ENCODE peak calls at places on chromosomes 3 and 15, in six cellular contexts. G is HFFc6, L is RPMI7951, U is H7, O is RCC 7860, V is hepatocyte. J is an unnamed sample.

GRCh38 chr3:17742837-17743659 is 617 bp upstream of the TBC1D5 start:
- DNase-seq in O (no peak), L (no peak), U (no peak), V (no peak), G (no peak), J (no peak)

GRCh38 chr3:40723078-40723660 is 198.4 kb downstream of the ZNF621 start:
- DNase-seq in L (no peak), G (no peak), V (no peak), U (no peak), O (no peak), J (no peak)

GRCh38 chr3:133662256-133662773 is 574 bp upstream of the TOPBP1 start:
- DNase-seq in V (peak; percentile 64), G (peak; percentile 35), O (peak; percentile 49), L (peak; percentile 56), U (peak; percentile 39), J (peak; percentile 11)

GRCh38 chr3:41024031-41024836 is 175.1 kb upstream of the CTNNB1 start:
- DNase-seq in O (no peak), G (no peak), V (no peak), L (no peak), U (no peak), J (no peak)

GRCh38 chr15:65902373-65902772 is 33.1 kb downstream of the RAB11A start:
- DNase-seq in G (no peak), L (peak; percentile 72), O (peak; percentile 33), U (peak; percentile 63), V (peak; percentile 75), J (no peak)

GRCh38 chr3:87354399-87354798 is 78.0 kb upstream of the POU1F1 start:
- DNase-seq in O (no peak), L (no peak), V (peak; percentile 39), U (no peak), G (no peak), J (peak; percentile 4)

GRCh38 chr3:38003371-38003816 is 12.8 kb downstream of the VILL start:
- DNase-seq in U (peak; percentile 95), O (no peak), G (no peak), L (peak; percentile 18), V (peak; percentile 80), J (peak; percentile 36)

GRCh38 chr15:67762610-67763368 is 62.5 kb upstream of the SKOR1 start:
- DNase-seq in V (no peak), O (peak; percentile 30), G (peak; percentile 29), U (no peak), L (peak; percentile 15), J (peak; percentile 60)

GRCh38 chr3:4525555-4526238 is 32.5 kb downstream of the ITPR1 start:
- DNase-seq in L (peak; percentile 14), O (no peak), G (no peak), V (no peak), U (no peak), J (no peak)

GRCh38 chr3:106114848-106115247 is 246.0 kb upstream of the CBLB start:
- DNase-seq in G (peak; percentile 32), O (no peak), L (peak; percentile 31), U (no peak), V (no peak), J (peak; percentile 65)

GRCh38 chr3:157127831-157128767 is 31.8 kb downstream of the CCNL1 start:
- DNase-seq in O (peak; percentile 99), V (peak; percentile 88), G (peak; percentile 84), U (no peak), L (peak; percentile 99), J (peak; percentile 62)

GRCh38 chr3:169658311-169658931 is 5.1 kb downstream of the MECOM start:
- DNase-seq in G (no peak), O (no peak), V (peak; percentile 39), L (no peak), U (peak; percentile 66), J (no peak)

GRCh38 chr3:153165211-153165815 is 3.3 kb downstream of the RAP2B start:
- DNase-seq in U (no peak), G (no peak), O (no peak), L (peak; percentile 22), V (no peak), J (peak; percentile 26)